ENCODE peak calls at places on chromosomes 3 and 15, in eight cellular contexts. X, R, E, O, U, P, Z and Q are unnamed samples.

GRCh38 chr3:177146646-177147045 is 50.6 kb downstream of the TBL1XR1 start:
- DNase-seq in X (no peak), R (peak), E (no peak), O (no peak), U (no peak), P (no peak), Z (peak), Q (no peak)

GRCh38 chr3:72538070-72538745 is 310.0 kb downstream of the SHQ1 start:
- DNase-seq in X (no peak), R (no peak), E (no peak), O (no peak), U (peak), P (no peak), Z (no peak), Q (peak)

GRCh38 chr3:107986505-107986904 is 104.3 kb downstream of the CD47 start:
- DNase-seq in X (no peak), R (no peak), E (no peak), O (no peak), U (no peak), P (no peak), Z (no peak), Q (no peak)

GRCh38 chr3:99639579-99639978 is 1.2 kb downstream of the COL8A1 start:
- DNase-seq in X (no peak), R (no peak), E (no peak), O (no peak), U (no peak), P (no peak), Z (no peak), Q (no peak)

GRCh38 chr3:101571028-101571895 is 2.7 kb upstream of the PCNP start:
- DNase-seq in X (no peak), R (no peak), E (no peak), O (no peak), U (no peak), P (no peak), Z (no peak), Q (no peak)

GRCh38 chr3:139654637-139655365 is 23.0 kb downstream of the NMNAT3 start:
- DNase-seq in X (no peak), R (no peak), E (no peak), O (no peak), U (no peak), P (peak), Z (no peak), Q (no peak)

GRCh38 chr3:194532591-194532990 is 45.8 kb upstream of the ATP13A3 start:
- DNase-seq in X (no peak), R (no peak), E (no peak), O (no peak), U (no peak), P (no peak), Z (no peak), Q (no peak)

GRCh38 chr3:7484636-7485035 is 623.7 kb downstream of the GRM7 start:
- DNase-seq in X (no peak), R (no peak), E (no peak), O (no peak), U (no peak), P (peak), Z (no peak), Q (no peak)

GRCh38 chr15:62847900-62848489 is 194.6 kb upstream of the TPM1 start:
- DNase-seq in X (peak), R (no peak), E (peak), O (no peak), U (peak), P (peak), Z (peak), Q (peak)

GRCh38 chr15:84654689-84655453 is 788 bp upstream of the WDR73 start:
- DNase-seq in X (peak), R (peak), E (peak), O (peak), U (peak), P (peak), Z (peak), Q (peak)

GRCh38 chr15:101019351-101019750 is 100.2 kb downstream of the LRRK1 start:
- DNase-seq in X (no peak), R (no peak), E (no peak), O (no peak), U (no peak), P (no peak), Z (no peak), Q (no peak)

GRCh38 chr3:48466386-48467109 is 20.0 kb downstream of the ATRIP start:
- DNase-seq in X (no peak), R (no peak), E (peak), O (peak), U (peak), P (no peak), Z (peak), Q (peak)

GRCh38 chr3:67083277-67083676 is 85.2 kb downstream of the KBTBD8 start:
- DNase-seq in X (no peak), R (no peak), E (no peak), O (no peak), U (no peak), P (peak), Z (no peak), Q (peak)

GRCh38 chr3:101182734-101183133 is 137.6 kb downstream of the IMPG2 start:
- DNase-seq in X (no peak), R (no peak), E (no peak), O (no peak), U (no peak), P (peak), Z (no peak), Q (no peak)

GRCh38 chr3:46538803-46539442 is 27.2 kb downstream of the LRRC2 start:
- DNase-seq in X (no peak), R (no peak), E (peak), O (peak), U (peak), P (no peak), Z (peak), Q (peak)

GRCh38 chr3:62835594-62836236 is 39.5 kb downstream of the CADPS start:
- DNase-seq in X (no peak), R (no peak), E (no peak), O (no peak), U (peak), P (no peak), Z (no peak), Q (no peak)

GRCh38 chr15:67601008-67601620 is 58.6 kb downstream of the MAP2K5 start:
- DNase-seq in X (no peak), R (no peak), E (no peak), O (no peak), U (no peak), P (no peak), Z (peak), Q (no peak)

GRCh38 chr3:129611812-129612349 is 5.4 kb upstream of the PLXND1 start:
- DNase-seq in X (no peak), R (no peak), E (no peak), O (no peak), U (no peak), P (no peak), Z (peak), Q (no peak)

GRCh38 chr3:158058775-158059174 is 47.4 kb downstream of the SHOX2 start:
- DNase-seq in X (peak), R (no peak), E (no peak), O (no peak), U (no peak), P (no peak), Z (no peak), Q (no peak)

GRCh38 chr3:107284570-107284969 is 92.7 kb upstream of the CCDC54 start:
- DNase-seq in X (no peak), R (no peak), E (no peak), O (no peak), U (no peak), P (peak), Z (no peak), Q (no peak)

GRCh38 chr3:165852150-165852549 is 14.9 kb upstream of the BCHE start:
- DNase-seq in X (no peak), R (no peak), E (no peak), O (no peak), U (no peak), P (no peak), Z (no peak), Q (no peak)

GRCh38 chr15:87394676-87395075 is 861.9 kb downstream of the NTRK3 start:
- DNase-seq in X (no peak), R (no peak), E (no peak), O (no peak), U (no peak), P (peak), Z (no peak), Q (no peak)

GRCh38 chr3:107561980-107562379 is 39.2 kb downstream of the BBX start:
- DNase-seq in X (no peak), R (no peak), E (no peak), O (no peak), U (no peak), P (no peak), Z (no peak), Q (no peak)

GRCh38 chr3:190697901-190698300 is 164.6 kb downstream of the GMNC start:
- DNase-seq in X (no peak), R (peak), E (no peak), O (no peak), U (no peak), P (peak), Z (no peak), Q (no peak)

GRCh38 chr3:80445641-80446040 is 677.8 kb upstream of the ROBO1 start:
- DNase-seq in X (no peak), R (no peak), E (no peak), O (no peak), U (no peak), P (no peak), Z (no peak), Q (no peak)

GRCh38 chr3:4493931-4494806 is 1.0 kb downstream of the ITPR1 start:
- DNase-seq in X (peak), R (no peak), E (peak), O (no peak), U (no peak), P (no peak), Z (peak), Q (peak)

GRCh38 chr3:138493804-138494606 is 59.6 kb downstream of the ESYT3 start:
- DNase-seq in X (no peak), R (peak), E (no peak), O (no peak), U (no peak), P (peak), Z (peak), Q (no peak)

GRCh38 chr3:31157893-31158620 is 263.6 kb upstream of the GADL1 start:
- DNase-seq in X (no peak), R (no peak), E (no peak), O (no peak), U (no peak), P (no peak), Z (no peak), Q (no peak)

GRCh38 chr3:165443664-165444063 is 247.5 kb upstream of the SLITRK3 start:
- DNase-seq in X (no peak), R (no peak), E (no peak), O (no peak), U (no peak), P (no peak), Z (no peak), Q (no peak)

GRCh38 chr3:142394921-142395622 is 52.8 kb downstream of the XRN1 start:
- DNase-seq in X (no peak), R (no peak), E (no peak), O (no peak), U (no peak), P (no peak), Z (no peak), Q (no peak)

GRCh38 chr3:104190681-104191080 is 1176.0 kb upstream of the ALCAM start:
- DNase-seq in X (no peak), R (no peak), E (no peak), O (no peak), U (no peak), P (no peak), Z (no peak), Q (no peak)

GRCh38 chr15:61831505-61831921 is 228.7 kb downstream of the VPS13C start:
- DNase-seq in X (no peak), R (no peak), E (no peak), O (no peak), U (no peak), P (no peak), Z (no peak), Q (no peak)

GRCh38 chr3:118946449-118946848 is 88.2 kb downstream of the IGSF11 start:
- DNase-seq in X (no peak), R (no peak), E (no peak), O (no peak), U (no peak), P (no peak), Z (no peak), Q (no peak)

GRCh38 chr3:131735121-131735520 is 232.3 kb upstream of the MRPL3 start:
- DNase-seq in X (no peak), R (no peak), E (no peak), O (no peak), U (no peak), P (peak), Z (peak), Q (no peak)

GRCh38 chr15:27492021-27492621 is 521.1 kb downstream of the GABRG3 start:
- DNase-seq in X (no peak), R (no peak), E (no peak), O (no peak), U (no peak), P (no peak), Z (no peak), Q (no peak)

DNA sequence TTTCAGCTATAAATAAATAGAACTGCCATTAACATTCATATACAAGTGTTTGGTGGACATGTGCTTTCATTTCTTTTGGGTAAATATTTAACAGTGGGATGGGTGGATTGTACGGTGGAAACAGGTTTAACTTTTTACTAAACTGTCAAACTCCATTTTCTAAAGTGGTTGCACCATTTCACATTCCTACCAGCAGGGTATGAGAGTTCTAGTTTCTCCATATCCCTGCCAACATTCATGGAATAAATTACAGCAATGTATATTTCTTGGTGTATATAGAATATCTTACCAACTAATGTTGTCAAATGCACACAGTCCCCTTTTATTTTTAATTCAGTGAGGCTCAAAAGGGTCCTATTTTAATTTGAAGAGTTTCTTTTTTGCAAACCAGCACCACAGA is 71.3 kb upstream of the CTXND1 start:
- DNase-seq in X (no peak), R (no peak), E (no peak), O (no peak), U (no peak), P (no peak), Z (no peak), Q (no peak)
- TF ChIP-seq CTCF in X (peak), R (peak), E (no peak), O (peak), U (no peak), P (no peak), Z (peak), Q (no peak)

DNA sequence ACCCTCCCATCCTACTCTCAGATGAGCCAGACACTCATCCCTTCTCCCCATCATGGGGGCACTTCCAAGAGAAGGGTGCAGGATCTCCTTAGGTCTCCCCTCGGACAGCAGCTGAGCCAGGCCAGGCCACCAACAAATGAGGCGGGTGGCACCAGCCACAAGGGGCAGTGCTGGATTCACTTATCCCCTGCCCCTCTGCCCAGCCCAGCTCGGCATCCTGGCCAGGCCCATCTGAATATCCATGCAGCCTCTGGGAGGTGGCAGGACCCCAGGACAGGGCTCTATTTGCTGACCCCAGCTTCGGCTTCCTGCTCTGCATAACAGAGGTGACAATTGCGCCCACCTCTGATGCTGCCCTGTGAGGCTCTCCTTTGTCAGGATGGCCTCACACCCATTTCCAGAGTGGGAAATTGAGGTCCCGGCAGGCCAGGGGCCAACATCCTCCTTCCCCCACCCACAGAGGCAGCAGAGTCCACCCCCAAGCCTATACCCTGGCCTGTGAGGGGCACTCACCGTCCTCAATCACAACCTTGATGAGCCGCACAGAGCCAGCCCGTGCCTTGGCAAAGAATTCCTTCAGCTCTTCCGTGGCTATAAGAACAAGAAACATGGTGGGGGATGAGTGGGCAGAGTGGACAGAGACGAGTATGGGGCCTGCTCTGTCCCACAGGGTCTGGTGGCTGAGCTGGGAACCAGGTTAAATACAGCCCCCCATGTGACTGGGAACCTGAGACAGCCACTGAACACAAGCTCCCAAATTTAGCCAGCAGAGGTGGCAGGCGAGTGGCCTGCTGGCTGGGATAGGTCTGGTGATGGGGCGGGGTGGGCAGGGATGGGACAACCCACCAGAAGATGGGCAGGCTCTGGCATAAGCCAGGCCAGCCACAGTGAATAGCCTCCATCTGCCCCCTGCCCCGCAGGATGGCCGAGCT is 4.2 kb downstream of the TWF2 start:
- DNase-seq in X (no peak), R (no peak), E (no peak), O (peak), U (no peak), P (no peak), Z (peak), Q (no peak)
- TF ChIP-seq CTCF in X (no peak), R (no peak), E (no peak), O (no peak), U (no peak), P (no peak), Z (no peak), Q (no peak)

GRCh38 chr15:78933187-78934062 is 11.4 kb downstream of the CTSH start:
- DNase-seq in X (no peak), R (no peak), E (peak), O (no peak), U (no peak), P (no peak), Z (peak), Q (no peak)
- TF ChIP-seq CTCF in X (no peak), R (no peak), E (no peak), O (no peak), U (no peak), P (no peak), Z (no peak), Q (no peak)

GRCh38 chr15:82530606-82531379 is 9.5 kb downstream of the RPS17 start:
- DNase-seq in X (peak), R (no peak), E (peak), O (peak), U (peak), P (peak), Z (peak), Q (peak)
- TF ChIP-seq CTCF in X (peak), R (peak), E (peak), O (peak), U (peak), P (peak), Z (peak), Q (peak)